ENCODE peak calls at places on chromosomes 6 and 20, in five cellular contexts. S is tibial nerve, M is choroid plexus epithelial cell, Z is cardiac muscle cell, E is GM12865. Q is an unnamed sample.

GRCh38 chr20:20796766-20797415 is 84.4 kb upstream of the RALGAPA2 start:
- DNase-seq in S (no peak), Z (no peak), E (no peak), M (no peak), Q (no peak)

GRCh38 chr20:57180954-57181353 is 85.5 kb downstream of the BMP7 start:
- DNase-seq in M (no peak), S (no peak), E (no peak), Z (no peak), Q (no peak)

GRCh38 chr20:61683721-61684120 is 382.0 kb downstream of the TAF4 start:
- DNase-seq in E (no peak), M (no peak), Z (no peak), S (no peak), Q (no peak)

GRCh38 chr6:51959744-51960383 is 127.5 kb downstream of the PKHD1 start:
- DNase-seq in E (peak; percentile 81), S (peak; percentile 59), M (peak; percentile 80), Z (peak; percentile 71), Q (peak; percentile 11)

GRCh38 chr20:10414982-10415650 is 18.9 kb downstream of the MKKS start:
- DNase-seq in S (no peak), Z (peak; percentile 41), M (no peak), E (no peak), Q (no peak)

GRCh38 chr6:165055231-165055630 is 254.2 kb downstream of the C6orf118 start:
- DNase-seq in M (no peak), E (peak; percentile 76), S (no peak), Z (peak; percentile 1), Q (no peak)

GRCh38 chr6:44407951-44408670 is 20.6 kb downstream of the CDC5L start:
- DNase-seq in M (no peak), E (no peak), S (no peak), Z (no peak), Q (no peak)

GRCh38 chr6:74568851-74569250 is 637.0 kb downstream of the COL12A1 start:
- DNase-seq in E (no peak), M (peak; percentile 27), Z (peak; percentile 72), S (no peak), Q (no peak)

GRCh38 chr6:36666726-36667591 is 11.6 kb upstream of the CDKN1A start:
- DNase-seq in Z (peak; percentile 97), E (peak; percentile 95), M (peak; percentile 97), S (peak; percentile 74), Q (peak; percentile 90)

GRCh38 chr6:99589290-99589672 is 17.4 kb upstream of the PRDM13 start:
- DNase-seq in Z (no peak), S (no peak), M (no peak), E (no peak), Q (no peak)

GRCh38 chr20:57109151-57109953 is 157.1 kb downstream of the BMP7 start:
- DNase-seq in M (no peak), E (no peak), S (no peak), Z (no peak), Q (no peak)

GRCh38 chr6:142543576-142543975 is 241.8 kb downstream of the ADGRG6 start:
- DNase-seq in M (no peak), E (no peak), S (no peak), Z (no peak), Q (peak; percentile 28)

GRCh38 chr6:9397981-9398559 is 962.7 kb upstream of the SLC35B3 start:
- DNase-seq in M (no peak), E (no peak), S (no peak), Z (no peak), Q (no peak)

GRCh38 chr20:44435630-44436335 is 39.9 kb upstream of the TTPAL start:
- DNase-seq in M (no peak), E (no peak), Z (no peak), S (no peak), Q (no peak)

GRCh38 chr20:24100370-24101011 is 111.9 kb upstream of the GGTLC1 start:
- DNase-seq in E (peak; percentile 64), S (no peak), Z (peak; percentile 80), M (peak; percentile 87), Q (no peak)

GRCh38 chr6:39847216-39847615 is 55.0 kb downstream of the DAAM2 start:
- DNase-seq in S (no peak), M (peak; percentile 30), Z (peak; percentile 81), E (no peak), Q (no peak)

GRCh38 chr20:34791289-34792020 is 34.0 kb downstream of the NCOA6 start:
- DNase-seq in S (no peak), Z (peak; percentile 69), E (no peak), M (peak; percentile 75), Q (peak; percentile 70)

GRCh38 chr6:25027221-25027916 is 91.6 kb upstream of the RIPOR2 start:
- DNase-seq in M (no peak), Z (no peak), S (no peak), E (peak; percentile 86), Q (no peak)

GRCh38 chr6:120965814-120966213 is 368.5 kb downstream of the TBC1D32 start:
- DNase-seq in M (no peak), Z (no peak), S (no peak), E (peak; percentile 10), Q (no peak)

GRCh38 chr6:56374841-56375369 is 127.5 kb upstream of the COL21A1 start:
- DNase-seq in M (peak; percentile 87), S (no peak), E (no peak), Z (peak; percentile 67), Q (peak; percentile 81)

GRCh38 chr6:122151066-122151465 is 248.4 kb upstream of the HSF2 start:
- DNase-seq in M (no peak), Z (no peak), E (no peak), S (no peak), Q (no peak)

GRCh38 chr6:127332383-127332961 is 10.9 kb downstream of the ECHDC1 start:
- DNase-seq in S (no peak), E (no peak), M (no peak), Z (no peak), Q (no peak)

GRCh38 chr6:46011241-46012085 is 4.2 kb downstream of the CLIC5 start:
- DNase-seq in M (peak; percentile 77), Z (no peak), S (no peak), E (peak; percentile 93), Q (no peak)

GRCh38 chr6:121485359-121485809 is 49.9 kb downstream of the GJA1 start:
- DNase-seq in M (peak; percentile 25), S (no peak), E (no peak), Z (peak; percentile 8), Q (no peak)

GRCh38 chr6:115404451-115404850 is 656.2 kb downstream of the FRK start:
- DNase-seq in Z (no peak), S (no peak), M (no peak), E (no peak), Q (no peak)

GRCh38 chr6:26342106-26342999 is 22.6 kb upstream of the BTN3A2 start:
- DNase-seq in E (peak; percentile 82), S (no peak), Z (no peak), M (peak; percentile 44), Q (no peak)

GRCh38 chr6:48809700-48810099 is 653.4 kb downstream of the MMUT start:
- DNase-seq in S (no peak), Z (no peak), E (no peak), M (no peak), Q (no peak)

GRCh38 chr20:34368547-34368946 is 5.5 kb downstream of the ITCH start:
- DNase-seq in S (no peak), M (peak; percentile 19), Z (no peak), E (no peak), Q (no peak)

GRCh38 chr6:170180671-170181337 is 110.1 kb downstream of the DLL1 start:
- DNase-seq in M (no peak), E (no peak), S (no peak), Z (no peak), Q (no peak)

GRCh38 chr6:45830441-45831139 is 185.1 kb downstream of the CLIC5 start:
- DNase-seq in M (peak; percentile 26), S (no peak), E (peak; percentile 88), Z (peak; percentile 21), Q (no peak)

GRCh38 chr6:46170357-46171289 is at the start of gene ENPP5:
- DNase-seq in E (peak; percentile 38), M (peak; percentile 9), S (peak; percentile 25), Z (peak; percentile 41), Q (no peak)

GRCh38 chr20:31670371-31671228 is 32.9 kb downstream of the COX4I2 start:
- DNase-seq in M (peak; percentile 67), S (peak; percentile 62), Z (no peak), E (no peak), Q (no peak)

GRCh38 chr6:138296786-138297185 is 78.5 kb upstream of the PBOV1 start:
- DNase-seq in Z (no peak), S (no peak), M (no peak), E (no peak), Q (no peak)

GRCh38 chr20:46246527-46246926 is 61.8 kb downstream of the CDH22 start:
- DNase-seq in S (no peak), Z (no peak), M (no peak), E (no peak), Q (no peak)

GRCh38 chr20:25525857-25526256 is 59.5 kb downstream of the NINL start:
- DNase-seq in E (no peak), Z (peak; percentile 96), S (no peak), M (peak; percentile 99), Q (peak; percentile 83)

GRCh38 chr6:167702241-167702827 is 124.4 kb upstream of the AFDN start:
- DNase-seq in M (no peak), Z (no peak), S (no peak), E (no peak), Q (no peak)

GRCh38 chr20:64160118-64160517 is 4.1 kb upstream of the MYT1 start:
- DNase-seq in Z (no peak), M (no peak), E (no peak), S (no peak), Q (no peak)
- TF ChIP-seq CTCF in Z (no peak), M (no peak), E (no peak), S (no peak), Q (no peak)

GRCh38 chr6:90691823-90692222 is 105.0 kb upstream of the MAP3K7 start:
- DNase-seq in M (no peak), E (no peak), S (no peak), Z (no peak), Q (no peak)
- TF ChIP-seq CTCF in M (no peak), E (peak; percentile 24), S (no peak), Z (no peak), Q (no peak)

DNA sequence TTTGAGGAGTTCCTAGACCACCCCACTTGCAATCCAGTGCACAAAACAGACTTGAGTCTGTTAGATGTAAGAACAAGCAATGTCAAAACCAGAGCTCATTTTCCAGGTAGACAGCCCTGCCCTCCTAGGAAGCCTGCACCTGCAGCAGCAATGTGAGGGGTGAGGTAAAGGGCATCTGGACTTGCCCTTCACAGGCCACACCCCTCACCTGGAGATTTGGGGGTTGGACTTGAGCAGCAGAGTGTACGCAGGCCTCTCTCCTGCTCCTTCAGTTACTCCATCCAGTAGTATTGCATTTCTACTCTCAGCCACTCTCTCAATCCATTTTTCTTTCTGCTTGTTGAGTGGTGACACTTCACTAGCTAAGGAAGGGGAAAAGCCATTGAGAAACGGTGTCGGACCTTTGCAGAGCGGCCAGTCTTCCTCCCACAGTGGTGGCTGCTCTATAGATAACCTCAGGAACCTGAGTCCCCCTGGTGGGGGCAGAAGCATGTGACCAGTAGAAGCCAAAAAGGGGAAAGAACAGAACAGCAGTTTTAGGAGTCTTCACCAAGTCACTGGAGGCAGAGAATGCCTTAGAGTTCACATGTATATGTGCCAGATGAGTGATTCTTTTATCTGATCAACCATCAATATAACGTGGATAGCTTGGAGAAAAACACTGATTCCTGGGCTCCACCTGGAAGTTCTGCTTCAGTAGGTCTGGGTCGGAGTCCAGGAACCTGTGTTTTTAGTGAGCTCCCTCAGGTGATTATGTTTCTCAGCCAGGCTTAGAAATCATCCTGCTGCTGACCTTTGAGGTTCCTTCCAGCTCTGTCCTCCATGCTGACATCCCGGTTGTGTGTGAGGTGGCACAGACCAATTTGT is 28.0 kb downstream of the ARFGEF2 start:
- DNase-seq in Z (no peak), M (no peak), E (no peak), S (no peak), Q (no peak)
- TF ChIP-seq CTCF in Z (peak; percentile 5), M (no peak), E (no peak), S (no peak), Q (no peak)

GRCh38 chr20:53208110-53208908 is 236.2 kb downstream of the TSHZ2 start:
- DNase-seq in S (no peak), E (no peak), Z (no peak), M (no peak), Q (no peak)
- TF ChIP-seq CTCF in S (no peak), E (peak; percentile 19), Z (no peak), M (no peak), Q (no peak)

Q was measured in AG09319.